ENCODE peak calls at places on chromosomes 5 and 9, in five cellular contexts. One of them, this sample, is unnamed.

GRCh38 chr5:135441256-135441915 is 5.8 kb downstream of the DCANP1 start:
- DNase-seq in A549: no peak
- DNase-seq in Karpas-422: no peak
- DNase-seq in heart right ventricle: no peak
- DNase-seq in right atrium auricular region: peak; percentile 55
- DNase-seq in this sample: no peak

GRCh38 chr5:147484708-147485020 is 25.2 kb downstream of the DPYSL3 start:
- DNase-seq in right atrium auricular region: no peak
- DNase-seq in A549: no peak
- DNase-seq in Karpas-422: no peak
- DNase-seq in heart right ventricle: no peak
- DNase-seq in this sample: no peak

GRCh38 chr9:37521111-37521510 is 35.4 kb downstream of the POLR1E start:
- DNase-seq in A549: no peak
- DNase-seq in heart right ventricle: no peak
- DNase-seq in Karpas-422: no peak
- DNase-seq in right atrium auricular region: no peak
- DNase-seq in this sample: no peak

GRCh38 chr9:36960575-36960955 is 73.5 kb downstream of the PAX5 start:
- DNase-seq in right atrium auricular region: no peak
- DNase-seq in A549: no peak
- DNase-seq in heart right ventricle: no peak
- DNase-seq in Karpas-422: no peak
- DNase-seq in this sample: no peak

GRCh38 chr5:177539411-177539810 is 15.0 kb downstream of the FAM193B start:
- DNase-seq in Karpas-422: no peak
- DNase-seq in heart right ventricle: no peak
- DNase-seq in right atrium auricular region: no peak
- DNase-seq in A549: no peak
- DNase-seq in this sample: no peak

GRCh38 chr5:136006164-136006563 is 22.6 kb upstream of the TGFBI start:
- DNase-seq in A549: no peak
- DNase-seq in heart right ventricle: no peak
- DNase-seq in right atrium auricular region: peak; percentile 32
- DNase-seq in Karpas-422: no peak
- DNase-seq in this sample: no peak

GRCh38 chr5:150295172-150295611 is 5.6 kb upstream of the CAMK2A start:
- DNase-seq in right atrium auricular region: no peak
- DNase-seq in Karpas-422: no peak
- DNase-seq in heart right ventricle: peak; percentile 34
- DNase-seq in A549: no peak
- DNase-seq in this sample: peak; percentile 59

GRCh38 chr5:43221502-43221901 is 29.5 kb downstream of the NIM1K start:
- DNase-seq in heart right ventricle: no peak
- DNase-seq in A549: no peak
- DNase-seq in right atrium auricular region: no peak
- DNase-seq in Karpas-422: peak; percentile 90
- DNase-seq in this sample: no peak

GRCh38 chr5:13505326-13505725 is 439.2 kb downstream of the DNAH5 start:
- DNase-seq in A549: no peak
- DNase-seq in heart right ventricle: no peak
- DNase-seq in right atrium auricular region: no peak
- DNase-seq in Karpas-422: no peak
- DNase-seq in this sample: no peak

GRCh38 chr5:66828046-66828550 is 231.9 kb downstream of the MAST4 start:
- DNase-seq in A549: no peak
- DNase-seq in Karpas-422: no peak
- DNase-seq in heart right ventricle: no peak
- DNase-seq in right atrium auricular region: no peak
- DNase-seq in this sample: no peak

GRCh38 chr5:157575096-157575872 is at the start of gene ADAM19:
- DNase-seq in heart right ventricle: peak; percentile 32
- DNase-seq in Karpas-422: peak; percentile 69
- DNase-seq in right atrium auricular region: no peak
- DNase-seq in A549: peak; percentile 64
- DNase-seq in this sample: no peak

GRCh38 chr5:91538179-91538578 is 155.1 kb upstream of the ARRDC3 start:
- DNase-seq in heart right ventricle: no peak
- DNase-seq in Karpas-422: no peak
- DNase-seq in right atrium auricular region: no peak
- DNase-seq in A549: no peak
- DNase-seq in this sample: no peak

GRCh38 chr5:151664694-151665583 is 21.8 kb downstream of the SPARC start:
- DNase-seq in right atrium auricular region: no peak
- DNase-seq in heart right ventricle: peak; percentile 72
- DNase-seq in Karpas-422: no peak
- DNase-seq in A549: no peak
- DNase-seq in this sample: no peak

GRCh38 chr5:163533229-163533628 is 27.8 kb downstream of the MAT2B start:
- DNase-seq in right atrium auricular region: no peak
- DNase-seq in A549: no peak
- DNase-seq in heart right ventricle: no peak
- DNase-seq in Karpas-422: no peak
- DNase-seq in this sample: no peak

GRCh38 chr9:36848946-36849345 is 185.1 kb downstream of the PAX5 start:
- DNase-seq in Karpas-422: no peak
- DNase-seq in A549: no peak
- DNase-seq in heart right ventricle: no peak
- DNase-seq in right atrium auricular region: no peak
- DNase-seq in this sample: no peak

GRCh38 chr5:143828710-143829109 is 16.7 kb downstream of the HMHB1 start:
- DNase-seq in right atrium auricular region: no peak
- DNase-seq in A549: no peak
- DNase-seq in heart right ventricle: no peak
- DNase-seq in Karpas-422: no peak
- DNase-seq in this sample: no peak

GRCh38 chr9:122186301-122186700 is 26.6 kb downstream of the MORN5 start:
- DNase-seq in heart right ventricle: no peak
- DNase-seq in right atrium auricular region: no peak
- DNase-seq in A549: no peak
- DNase-seq in Karpas-422: no peak
- DNase-seq in this sample: no peak

GRCh38 chr9:83959061-83959460 is 21.0 kb downstream of the HNRNPK start:
- DNase-seq in heart right ventricle: no peak
- DNase-seq in Karpas-422: no peak
- DNase-seq in right atrium auricular region: no peak
- DNase-seq in A549: no peak
- DNase-seq in this sample: no peak

GRCh38 chr9:11946521-11946920 is 746.7 kb upstream of the TYRP1 start:
- DNase-seq in heart right ventricle: no peak
- DNase-seq in Karpas-422: no peak
- DNase-seq in A549: no peak
- DNase-seq in right atrium auricular region: no peak
- DNase-seq in this sample: no peak

GRCh38 chr5:143258559-143259253 is 144.8 kb downstream of the NR3C1 start:
- DNase-seq in A549: no peak
- DNase-seq in Karpas-422: no peak
- DNase-seq in heart right ventricle: no peak
- DNase-seq in right atrium auricular region: no peak
- DNase-seq in this sample: no peak

GRCh38 chr9:90044710-90045151 is 439.9 kb downstream of the GADD45G start:
- DNase-seq in Karpas-422: no peak
- DNase-seq in right atrium auricular region: no peak
- DNase-seq in heart right ventricle: no peak
- DNase-seq in A549: peak; percentile 65
- DNase-seq in this sample: no peak

GRCh38 chr9:34451545-34451944 is 6.8 kb downstream of the FAM219A start:
- DNase-seq in right atrium auricular region: no peak
- DNase-seq in heart right ventricle: no peak
- DNase-seq in A549: no peak
- DNase-seq in Karpas-422: no peak
- DNase-seq in this sample: no peak

GRCh38 chr9:34452568-34452967 is 5.8 kb downstream of the FAM219A start:
- DNase-seq in Karpas-422: no peak
- DNase-seq in heart right ventricle: no peak
- DNase-seq in right atrium auricular region: no peak
- DNase-seq in A549: no peak
- DNase-seq in this sample: no peak

GRCh38 chr9:34457266-34458012 is 931 bp downstream of the FAM219A start:
- DNase-seq in right atrium auricular region: peak; percentile 86
- DNase-seq in heart right ventricle: peak; percentile 85
- DNase-seq in A549: peak; percentile 69
- DNase-seq in Karpas-422: peak; percentile 49
- DNase-seq in this sample: no peak

GRCh38 chr9:34456746-34457145 is 1.6 kb downstream of the FAM219A start:
- DNase-seq in A549: no peak
- DNase-seq in Karpas-422: no peak
- DNase-seq in heart right ventricle: no peak
- DNase-seq in right atrium auricular region: no peak
- DNase-seq in this sample: no peak

DNA sequence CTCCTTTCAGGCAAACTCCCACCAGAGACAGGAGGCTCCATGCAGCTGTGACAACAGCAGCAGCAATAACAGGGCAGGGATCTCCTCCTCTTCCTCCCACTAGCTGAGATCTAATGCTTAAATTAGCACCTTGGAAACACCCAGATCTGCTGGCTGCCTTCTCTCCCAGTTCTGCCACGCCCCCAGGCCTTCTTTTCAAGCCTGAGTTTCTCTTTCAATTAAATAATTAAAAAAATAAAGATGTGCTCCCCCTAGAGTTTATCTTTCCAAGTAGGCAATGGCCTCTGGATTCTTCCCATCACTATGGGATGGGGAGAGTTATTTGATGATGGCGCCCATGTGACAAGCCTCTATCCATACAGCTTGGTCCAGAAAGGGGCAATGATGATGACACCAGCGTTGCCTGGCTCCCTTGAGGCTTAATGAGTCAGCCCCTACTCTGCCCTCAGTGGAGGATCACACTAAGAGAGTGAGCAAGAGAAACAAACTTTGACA is 3.8 kb downstream of the FAM219A start:
- DNase-seq in A549: peak; percentile 45
- DNase-seq in heart right ventricle: peak; percentile 64
- DNase-seq in Karpas-422: no peak
- DNase-seq in right atrium auricular region: peak; percentile 66
- DNase-seq in this sample: no peak
- H3K27ac ChIP-seq in A549: no peak overlapping the region
- H3K27ac ChIP-seq in heart right ventricle: peak overlapping the region; percentile 41
- H3K27ac ChIP-seq in Karpas-422: no peak overlapping the region
- H3K27ac ChIP-seq in right atrium auricular region: peak overlapping the region; percentile 16
- H3K27ac ChIP-seq in this sample: no peak overlapping the region

DNA sequence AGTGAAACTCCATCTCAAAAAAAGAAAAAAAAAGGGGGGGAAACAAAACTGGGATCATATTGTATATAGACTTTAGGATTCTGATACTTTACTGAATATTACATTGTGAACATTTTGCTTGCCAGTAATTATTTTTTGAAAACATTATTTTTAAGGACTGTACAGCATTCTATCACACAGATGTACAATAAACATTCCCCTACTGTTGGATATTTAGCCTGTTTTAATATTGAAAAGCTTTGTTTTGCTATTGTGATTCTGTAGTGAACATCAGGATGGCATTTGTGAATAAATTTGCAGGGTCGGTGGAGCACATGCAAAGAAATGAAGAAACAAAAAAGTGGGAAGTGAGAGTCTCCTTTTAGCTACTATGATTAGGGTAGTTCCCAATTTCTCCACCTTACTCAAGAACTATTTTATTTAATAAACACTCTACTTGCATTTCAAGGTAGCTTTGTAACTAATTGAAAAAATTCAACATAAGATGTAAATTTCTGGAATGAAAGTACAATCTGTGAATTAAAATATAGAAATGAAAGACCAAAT is 18.7 kb downstream of the RASGRF2 start:
- DNase-seq in right atrium auricular region: no peak
- DNase-seq in Karpas-422: peak; percentile 78
- DNase-seq in heart right ventricle: no peak
- DNase-seq in A549: no peak
- DNase-seq in this sample: no peak
- H3K27ac ChIP-seq in right atrium auricular region: no peak overlapping the region
- H3K27ac ChIP-seq in Karpas-422: peak overlapping the region; percentile 81
- H3K27ac ChIP-seq in heart right ventricle: no peak overlapping the region
- H3K27ac ChIP-seq in A549: no peak overlapping the region
- H3K27ac ChIP-seq in this sample: no peak overlapping the region

DNA sequence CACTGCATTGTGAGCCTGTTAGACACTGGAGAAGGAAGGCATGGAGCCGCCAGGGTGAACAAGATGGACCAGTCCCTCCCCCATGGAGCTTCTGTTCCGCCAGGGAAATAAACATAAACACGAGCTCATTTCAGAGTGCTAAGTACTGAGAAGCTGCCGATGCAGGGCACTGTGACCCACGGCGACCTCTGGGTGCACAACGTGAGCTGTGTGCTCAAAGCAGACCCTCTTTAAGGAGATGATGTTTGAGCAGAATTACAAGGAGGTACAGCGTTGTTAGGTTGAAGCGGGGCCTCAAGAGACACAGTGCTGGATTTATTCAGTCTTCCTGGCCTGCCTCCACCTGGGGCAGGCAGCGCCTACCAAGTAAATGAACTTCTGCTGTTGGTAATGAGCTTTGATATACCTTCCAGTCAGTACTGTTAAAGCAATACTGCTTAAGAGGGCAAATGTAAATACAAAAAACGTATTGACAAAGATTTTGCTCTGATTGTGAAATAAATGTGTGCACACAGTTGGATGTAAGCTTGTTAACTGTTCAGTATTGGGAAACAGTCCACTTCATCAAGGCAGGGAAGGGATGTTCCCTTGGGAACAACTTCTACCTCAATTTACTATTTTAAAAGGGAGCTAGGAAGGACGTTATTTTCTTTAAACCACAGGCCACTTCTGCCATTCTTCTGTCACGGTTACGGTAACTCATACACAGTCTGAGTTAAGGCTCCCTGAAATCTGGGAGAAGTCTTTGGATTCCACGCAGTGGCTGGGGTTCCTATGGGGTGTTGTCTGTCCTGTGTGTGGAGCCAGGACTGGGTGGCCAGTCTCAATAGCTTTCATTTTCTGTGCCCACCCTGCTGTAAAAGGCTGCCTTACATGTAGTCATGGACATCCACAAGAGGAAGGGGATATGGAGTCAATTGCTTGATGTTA is 48.9 kb upstream of the DMRT1 start:
- DNase-seq in right atrium auricular region: no peak
- DNase-seq in A549: no peak
- DNase-seq in heart right ventricle: no peak
- DNase-seq in Karpas-422: no peak
- DNase-seq in this sample: no peak
- H3K27ac ChIP-seq in right atrium auricular region: no peak overlapping the region
- H3K27ac ChIP-seq in A549: no peak overlapping the region
- H3K27ac ChIP-seq in heart right ventricle: no peak overlapping the region
- H3K27ac ChIP-seq in Karpas-422: no peak overlapping the region
- H3K27ac ChIP-seq in this sample: no peak overlapping the region

GRCh38 chr9:137115394-137116026 is 977 bp upstream of the DPP7 start:
- DNase-seq in heart right ventricle: no peak
- DNase-seq in Karpas-422: no peak
- DNase-seq in A549: no peak
- DNase-seq in right atrium auricular region: no peak
- DNase-seq in this sample: no peak
- H3K27ac ChIP-seq in heart right ventricle: peak overlapping the region; percentile 79
- H3K27ac ChIP-seq in Karpas-422: no peak overlapping the region
- H3K27ac ChIP-seq in A549: peak overlapping the region; percentile 96
- H3K27ac ChIP-seq in right atrium auricular region: peak overlapping the region; percentile 97
- H3K27ac ChIP-seq in this sample: no peak overlapping the region

GRCh38 chr9:91151014-91151740 is 210.5 kb downstream of the AUH start:
- DNase-seq in Karpas-422: no peak
- DNase-seq in right atrium auricular region: no peak
- DNase-seq in heart right ventricle: no peak
- DNase-seq in A549: no peak
- DNase-seq in this sample: no peak
- H3K27ac ChIP-seq in Karpas-422: no peak overlapping the region
- H3K27ac ChIP-seq in right atrium auricular region: no peak overlapping the region
- H3K27ac ChIP-seq in heart right ventricle: no peak overlapping the region
- H3K27ac ChIP-seq in A549: no peak overlapping the region
- H3K27ac ChIP-seq in this sample: no peak overlapping the region

This sample was measured in epithelial cell of prostate.